ENCODE peak calls at places on chromosome 12, in seven cellular contexts. N is heart right ventricle; S is fibroblast of villous mesenchyme; X is endodermal cell; T is NCI-H1092 treated with DMSO at 0.1 percent for 48 hours; I is Daoy; K is activated T-helper 1 cell treated with anti-CD3 and anti-CD28 coated beads, Interleukin-2, amount 50 U/mL, for 16 hours. R is an unnamed sample.

GRCh38 chr12:43428088-43428600 is 123.9 kb downstream of the ADAMTS20 start:
- DNase-seq in N (no peak), S (no peak), X (no peak), T (no peak), I (no peak), K (no peak), R (no peak)

GRCh38 chr12:3303410-3304136 is 187.4 kb upstream of the PRMT8 start:
- DNase-seq in N (no peak), S (no peak), X (peak; percentile 90), T (peak; percentile 84), I (peak; percentile 47), K (no peak), R (no peak)

GRCh38 chr12:13695781-13696180 is 285.6 kb downstream of the GRIN2B start:
- DNase-seq in N (no peak), S (no peak), X (no peak), T (no peak), I (no peak), K (no peak), R (no peak)

GRCh38 chr12:65725376-65725775 is 98.9 kb upstream of the HMGA2 start:
- DNase-seq in N (no peak), S (no peak), X (no peak), T (no peak), I (peak; percentile 9), K (no peak), R (no peak)

GRCh38 chr12:90233168-90234100 is 524.8 kb upstream of the ATP2B1 start:
- DNase-seq in N (no peak), S (peak; percentile 39), X (no peak), T (no peak), I (no peak), K (no peak), R (no peak)

GRCh38 chr12:94140556-94140955 is 7.8 kb upstream of the PLXNC1 start:
- DNase-seq in N (no peak), S (peak; percentile 41), X (peak; percentile 93), T (peak; percentile 11), I (peak; percentile 54), K (no peak), R (no peak)

GRCh38 chr12:93022603-93023340 is 93.7 kb upstream of the EEA1 start:
- DNase-seq in N (no peak), S (peak; percentile 53), X (peak; percentile 70), T (no peak), I (peak; percentile 48), K (no peak), R (no peak)

GRCh38 chr12:93145086-93145485 is 216.0 kb upstream of the EEA1 start:
- DNase-seq in N (no peak), S (peak; percentile 63), X (no peak), T (peak; percentile 77), I (no peak), K (no peak), R (no peak)

GRCh38 chr12:52307836-52308806 is 13.1 kb downstream of the KRT83 start:
- DNase-seq in N (peak; percentile 45), S (peak; percentile 44), X (peak; percentile 96), T (peak; percentile 70), I (peak; percentile 63), K (no peak), R (no peak)